ENCODE peak calls at places on chromosomes 3 and 15, in seven cellular contexts. One of them, this sample, is unnamed. For H3K9me3, the result is how much of the 10 kb centered on the place peaks cover.

GRCh38 chr15:83559310-83559966 is 94.5 kb upstream of the ADAMTSL3 start:
- DNase-seq in pancreas: peak
- DNase-seq in thyroid gland: peak
- DNase-seq in transverse colon: peak
- DNase-seq in A549: peak
- DNase-seq in breast epithelium: no peak
- DNase-seq in OCI-LY7: peak
- DNase-seq in this sample: peak

GRCh38 chr3:9250236-9250635 is 790 bp upstream of the SRGAP3 start:
- DNase-seq in thyroid gland: no peak
- DNase-seq in breast epithelium: no peak
- DNase-seq in transverse colon: no peak
- DNase-seq in pancreas: no peak
- DNase-seq in A549: no peak
- DNase-seq in OCI-LY7: no peak
- DNase-seq in this sample: no peak

GRCh38 chr3:160763073-160763472 is 7.0 kb downstream of the PPM1L start:
- DNase-seq in pancreas: no peak
- DNase-seq in transverse colon: no peak
- DNase-seq in A549: no peak
- DNase-seq in OCI-LY7: no peak
- DNase-seq in breast epithelium: no peak
- DNase-seq in thyroid gland: no peak
- DNase-seq in this sample: no peak

GRCh38 chr15:90451215-90451850 is 63.3 kb downstream of the IQGAP1 start:
- DNase-seq in breast epithelium: no peak
- DNase-seq in pancreas: no peak
- DNase-seq in transverse colon: no peak
- DNase-seq in A549: peak
- DNase-seq in OCI-LY7: no peak
- DNase-seq in thyroid gland: no peak
- DNase-seq in this sample: peak

GRCh38 chr15:91411570-91411969 is 311.5 kb downstream of the SV2B start:
- DNase-seq in thyroid gland: no peak
- DNase-seq in breast epithelium: no peak
- DNase-seq in pancreas: no peak
- DNase-seq in A549: no peak
- DNase-seq in transverse colon: no peak
- DNase-seq in OCI-LY7: no peak
- DNase-seq in this sample: no peak

GRCh38 chr3:149003653-149004305 is 12.4 kb downstream of the GYG1 start:
- DNase-seq in thyroid gland: no peak
- DNase-seq in pancreas: no peak
- DNase-seq in A549: no peak
- DNase-seq in breast epithelium: no peak
- DNase-seq in transverse colon: no peak
- DNase-seq in OCI-LY7: peak
- DNase-seq in this sample: no peak

GRCh38 chr3:185658504-185658912 is 72.4 kb downstream of the SENP2 start:
- DNase-seq in pancreas: no peak
- DNase-seq in OCI-LY7: no peak
- DNase-seq in transverse colon: peak
- DNase-seq in A549: peak
- DNase-seq in breast epithelium: no peak
- DNase-seq in thyroid gland: peak
- DNase-seq in this sample: no peak

GRCh38 chr3:9398715-9399708 is 1.6 kb downstream of the SETD5 start:
- DNase-seq in A549: peak
- DNase-seq in breast epithelium: no peak
- DNase-seq in thyroid gland: no peak
- DNase-seq in transverse colon: no peak
- DNase-seq in OCI-LY7: peak
- DNase-seq in pancreas: peak
- DNase-seq in this sample: no peak

GRCh38 chr3:173865900-173866498 is 468.5 kb downstream of the NLGN1 start:
- DNase-seq in OCI-LY7: no peak
- DNase-seq in A549: no peak
- DNase-seq in breast epithelium: no peak
- DNase-seq in transverse colon: no peak
- DNase-seq in pancreas: no peak
- DNase-seq in thyroid gland: no peak
- DNase-seq in this sample: peak

GRCh38 chr3:194285024-194285858 is 65.9 kb downstream of the CPN2 start:
- DNase-seq in A549: no peak
- DNase-seq in pancreas: no peak
- DNase-seq in OCI-LY7: no peak
- DNase-seq in breast epithelium: peak
- DNase-seq in transverse colon: no peak
- DNase-seq in thyroid gland: no peak
- DNase-seq in this sample: no peak

GRCh38 chr15:84750583-84751092 is 2.2 kb downstream of the ZNF592 start:
- DNase-seq in breast epithelium: no peak
- DNase-seq in transverse colon: no peak
- DNase-seq in pancreas: no peak
- DNase-seq in OCI-LY7: peak
- DNase-seq in thyroid gland: no peak
- DNase-seq in A549: no peak
- DNase-seq in this sample: no peak

GRCh38 chr15:78055923-78056713 is 21.4 kb downstream of the TBC1D2B start:
- DNase-seq in transverse colon: peak
- DNase-seq in A549: peak
- DNase-seq in OCI-LY7: no peak
- DNase-seq in thyroid gland: peak
- DNase-seq in breast epithelium: no peak
- DNase-seq in pancreas: no peak
- DNase-seq in this sample: no peak

GRCh38 chr15:78058401-78058935 is 19.0 kb downstream of the TBC1D2B start:
- DNase-seq in pancreas: no peak
- DNase-seq in OCI-LY7: no peak
- DNase-seq in breast epithelium: no peak
- DNase-seq in thyroid gland: peak
- DNase-seq in transverse colon: no peak
- DNase-seq in A549: no peak
- DNase-seq in this sample: no peak

GRCh38 chr15:78059110-78059839 is 18.2 kb downstream of the TBC1D2B start:
- DNase-seq in pancreas: no peak
- DNase-seq in A549: no peak
- DNase-seq in transverse colon: no peak
- DNase-seq in OCI-LY7: peak
- DNase-seq in breast epithelium: no peak
- DNase-seq in thyroid gland: no peak
- DNase-seq in this sample: no peak

GRCh38 chr15:78056714-78057269 is 20.7 kb downstream of the TBC1D2B start:
- DNase-seq in pancreas: peak
- DNase-seq in transverse colon: no peak
- DNase-seq in A549: no peak
- DNase-seq in breast epithelium: no peak
- DNase-seq in thyroid gland: peak
- DNase-seq in OCI-LY7: peak
- DNase-seq in this sample: no peak

DNA sequence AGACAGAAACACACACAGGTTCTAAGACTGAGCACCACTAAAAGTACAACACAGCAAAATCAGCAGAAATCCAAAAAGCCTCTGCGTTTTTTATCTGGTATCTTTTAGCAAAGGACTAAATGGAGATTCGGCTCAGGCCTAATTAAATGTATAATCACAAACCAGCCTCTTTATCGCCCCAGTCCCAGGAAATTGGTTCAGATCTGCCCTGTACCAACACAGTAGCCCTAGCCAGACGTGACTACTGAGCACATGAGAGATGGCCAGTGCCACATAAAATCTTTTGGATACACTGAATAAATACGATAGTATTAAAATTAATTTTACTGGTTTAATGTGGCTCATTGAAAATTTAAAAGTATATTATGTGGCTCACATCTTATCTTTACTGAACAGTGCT is 19.7 kb downstream of the TBC1D2B start:
- DNase-seq in thyroid gland: no peak
- DNase-seq in breast epithelium: no peak
- DNase-seq in transverse colon: no peak
- DNase-seq in OCI-LY7: no peak
- DNase-seq in pancreas: no peak
- DNase-seq in A549: no peak
- DNase-seq in this sample: no peak
- H3K4me3 ChIP-seq in thyroid gland: no peak
- H3K4me3 ChIP-seq in breast epithelium: no peak
- H3K4me3 ChIP-seq in transverse colon: no peak
- H3K4me3 ChIP-seq in OCI-LY7: peak
- H3K4me3 ChIP-seq in pancreas: no peak
- H3K4me3 ChIP-seq in A549: no peak
- H3K4me3 ChIP-seq in this sample: no peak

GRCh38 chr15:21260966-21261395 is 179.3 kb downstream of the POTEB3 start:
- DNase-seq in A549: peak
- DNase-seq in OCI-LY7: no peak
- DNase-seq in transverse colon: no peak
- DNase-seq in thyroid gland: no peak
- DNase-seq in pancreas: no peak
- DNase-seq in breast epithelium: peak
- DNase-seq in this sample: no peak

GRCh38 chr15:21262851-21263400 is 177.4 kb downstream of the POTEB3 start:
- DNase-seq in transverse colon: no peak
- DNase-seq in A549: peak
- DNase-seq in thyroid gland: no peak
- DNase-seq in breast epithelium: no peak
- DNase-seq in OCI-LY7: no peak
- DNase-seq in pancreas: no peak
- DNase-seq in this sample: no peak

GRCh38 chr15:21267231-21267630 is 173.1 kb downstream of the POTEB3 start:
- DNase-seq in transverse colon: no peak
- DNase-seq in OCI-LY7: no peak
- DNase-seq in pancreas: no peak
- DNase-seq in breast epithelium: no peak
- DNase-seq in A549: no peak
- DNase-seq in thyroid gland: no peak
- DNase-seq in this sample: no peak

GRCh38 chr15:21261396-21261964 is 178.8 kb downstream of the POTEB3 start:
- DNase-seq in transverse colon: no peak
- DNase-seq in A549: peak
- DNase-seq in breast epithelium: peak
- DNase-seq in thyroid gland: no peak
- DNase-seq in OCI-LY7: no peak
- DNase-seq in pancreas: no peak
- DNase-seq in this sample: no peak

DNA sequence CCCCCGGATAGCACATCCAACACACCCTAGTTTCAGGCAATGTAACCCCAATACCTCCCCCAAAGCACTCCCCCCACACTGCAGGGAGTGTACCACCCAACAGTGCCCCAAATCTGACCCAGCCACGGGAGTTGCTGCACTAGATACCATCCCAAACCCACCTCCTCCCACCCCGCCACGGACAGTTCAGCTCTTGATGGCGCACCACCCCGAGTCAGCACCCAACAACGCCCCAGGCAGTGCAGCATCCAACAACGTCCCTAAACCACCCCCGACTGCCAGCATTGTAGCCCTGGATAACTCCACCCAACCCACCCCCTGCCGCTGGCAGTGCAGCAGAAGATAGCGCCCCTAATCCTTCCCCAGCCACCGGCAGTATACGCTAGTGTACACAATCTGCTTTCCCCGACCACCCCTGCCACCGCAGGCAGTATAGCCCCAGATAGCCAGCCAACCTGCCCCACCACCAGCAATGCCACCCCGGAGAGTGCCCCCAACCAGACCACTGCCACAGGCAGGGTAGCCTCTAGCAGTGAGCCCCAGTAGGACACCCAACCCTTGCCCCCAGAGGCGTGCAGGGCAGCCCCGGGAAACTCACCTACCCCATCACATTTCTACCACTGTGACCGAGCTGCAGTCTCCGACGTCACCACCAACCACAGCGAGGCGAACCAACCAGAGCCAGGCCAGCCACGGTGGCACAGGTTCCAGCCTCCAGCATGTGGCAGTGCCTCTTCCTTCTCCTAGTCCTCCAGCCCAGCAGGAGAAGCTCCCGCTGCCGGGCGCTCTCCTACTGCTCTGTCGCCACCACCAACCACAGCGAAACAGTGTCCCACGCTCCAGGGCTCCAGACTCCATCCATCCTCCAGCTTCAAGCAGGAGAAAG is 178.1 kb downstream of the POTEB3 start:
- DNase-seq in transverse colon: no peak
- DNase-seq in thyroid gland: no peak
- DNase-seq in A549: peak
- DNase-seq in breast epithelium: peak
- DNase-seq in pancreas: no peak
- DNase-seq in OCI-LY7: no peak
- DNase-seq in this sample: no peak
- H3K9me3 ChIP-seq in transverse colon: under half
- H3K9me3 ChIP-seq in thyroid gland: under half
- H3K9me3 ChIP-seq in A549: under half
- H3K9me3 ChIP-seq in breast epithelium: under half
- H3K9me3 ChIP-seq in pancreas: under half
- H3K9me3 ChIP-seq in OCI-LY7: under half
- H3K9me3 ChIP-seq in this sample: under half

GRCh38 chr3:172151610-172152293 is 112.4 kb downstream of the FNDC3B start:
- DNase-seq in pancreas: no peak
- DNase-seq in A549: no peak
- DNase-seq in OCI-LY7: no peak
- DNase-seq in thyroid gland: no peak
- DNase-seq in transverse colon: no peak
- DNase-seq in breast epithelium: no peak
- DNase-seq in this sample: no peak
- H3K27ac ChIP-seq in pancreas: no peak
- H3K27ac ChIP-seq in A549: peak
- H3K27ac ChIP-seq in OCI-LY7: no peak
- H3K27ac ChIP-seq in thyroid gland: no peak
- H3K27ac ChIP-seq in transverse colon: peak
- H3K27ac ChIP-seq in breast epithelium: peak
- H3K27ac ChIP-seq in this sample: no peak

GRCh38 chr15:79973445-79974180 is 2.6 kb upstream of the BCL2A1 start:
- DNase-seq in thyroid gland: no peak
- DNase-seq in breast epithelium: no peak
- DNase-seq in OCI-LY7: peak
- DNase-seq in A549: no peak
- DNase-seq in transverse colon: no peak
- DNase-seq in pancreas: no peak
- DNase-seq in this sample: no peak
- H3K4me3 ChIP-seq in thyroid gland: no peak
- H3K4me3 ChIP-seq in breast epithelium: no peak
- H3K4me3 ChIP-seq in OCI-LY7: no peak
- H3K4me3 ChIP-seq in A549: no peak
- H3K4me3 ChIP-seq in transverse colon: no peak
- H3K4me3 ChIP-seq in pancreas: no peak
- H3K4me3 ChIP-seq in this sample: no peak

GRCh38 chr3:128854382-128854939 is 25.0 kb upstream of the ACAD9 start:
- DNase-seq in transverse colon: no peak
- DNase-seq in OCI-LY7: peak
- DNase-seq in breast epithelium: no peak
- DNase-seq in pancreas: no peak
- DNase-seq in A549: peak
- DNase-seq in thyroid gland: no peak
- DNase-seq in this sample: no peak
- H3K9me3 ChIP-seq in transverse colon: under half
- H3K9me3 ChIP-seq in OCI-LY7: under half
- H3K9me3 ChIP-seq in breast epithelium: under half
- H3K9me3 ChIP-seq in pancreas: under half
- H3K9me3 ChIP-seq in A549: under half
- H3K9me3 ChIP-seq in thyroid gland: under half
- H3K9me3 ChIP-seq in this sample: under half